ENCODE peak calls at places on chromosomes 4 and X, in five cellular contexts. G is GF-D8; C is stimulated activated CD8-positive, alpha-beta memory T cell treated with anti-CD3 and anti-CD28 coated beads, Interleukin-4, amount 100 ng/mL, for 24 hours; E is GM23248; I is GM10248. X is an unnamed sample.

GRCh38 chr4:184262901-184263300 is 45.2 kb upstream of the ENPP6 start:
- DNase-seq in G (no peak), C (no peak), E (peak; percentile 79), I (no peak), X (no peak)

GRCh38 chrX:85244411-85245210 is 820 bp downstream of the ZNF711 start:
- DNase-seq in G (no peak), C (no peak), E (peak; percentile 13), I (peak; percentile 14), X (peak; percentile 55)

GRCh38 chrX:105845661-105846060 is 23.3 kb downstream of the NRK start:
- DNase-seq in G (no peak), C (no peak), E (no peak), I (no peak), X (no peak)

GRCh38 chr4:83002329-83002728 is 8.3 kb downstream of the LIN54 start:
- DNase-seq in G (no peak), C (no peak), E (no peak), I (no peak), X (no peak)

GRCh38 chr4:52038109-52038912 is at the start of gene SGCB:
- DNase-seq in G (no peak), C (peak; percentile 65), E (peak; percentile 82), I (peak; percentile 80), X (peak; percentile 87)

GRCh38 chrX:153646620-153647373 is at the start of gene DUSP9:
- DNase-seq in G (no peak), C (no peak), E (peak; percentile 48), I (no peak), X (peak; percentile 47)

GRCh38 chrX:36908801-36909403 is 99.3 kb upstream of the FAM47C start:
- DNase-seq in G (no peak), C (no peak), E (peak; percentile 43), I (peak; percentile 10), X (no peak)

GRCh38 chr4:85744950-85745349 is 270.0 kb downstream of the ARHGAP24 start:
- DNase-seq in G (no peak), C (no peak), E (peak; percentile 28), I (no peak), X (no peak)

GRCh38 chr4:2660596-2661211 is 95.4 kb downstream of the TNIP2 start:
- DNase-seq in G (no peak), C (no peak), E (no peak), I (no peak), X (no peak)

GRCh38 chrX:134423606-134424005 is 36.4 kb upstream of the HPRT1 start:
- DNase-seq in G (no peak), C (no peak), E (peak; percentile 63), I (no peak), X (no peak)

GRCh38 chr4:173398251-173398650 is 665 bp downstream of the SCRG1 start:
- DNase-seq in G (no peak), C (no peak), E (peak; percentile 5), I (no peak), X (no peak)

GRCh38 chrX:113399501-113400192 is 559.0 kb upstream of the AMOT start:
- DNase-seq in G (no peak), C (no peak), E (peak; percentile 37), I (no peak), X (no peak)

GRCh38 chr4:136841526-136841925 is 690.8 kb downstream of the PCDH18 start:
- DNase-seq in G (no peak), C (no peak), E (no peak), I (no peak), X (no peak)

GRCh38 chrX:115616943-115617563 is 56.1 kb downstream of the PLS3 start:
- DNase-seq in G (no peak), C (no peak), E (peak; percentile 76), I (peak; percentile 38), X (peak; percentile 34)

GRCh38 chr4:3765271-3766206 is 646 bp upstream of the ADRA2C start:
- DNase-seq in G (no peak), C (no peak), E (peak; percentile 77), I (no peak), X (no peak)

GRCh38 chrX:153770606-153771175 is 6.6 kb downstream of the PLXNB3 start:
- DNase-seq in G (no peak), C (no peak), E (no peak), I (no peak), X (no peak)

GRCh38 chrX:49838374-49838773 is 9.3 kb downstream of the PAGE4 start:
- DNase-seq in G (no peak), C (no peak), E (peak; percentile 40), I (peak; percentile 28), X (peak; percentile 20)

GRCh38 chr4:33709247-33709646 is 2535.1 kb downstream of the ARAP2 start:
- DNase-seq in G (no peak), C (no peak), E (peak; percentile 69), I (no peak), X (no peak)

GRCh38 chr4:53777244-53777984 is 186.1 kb upstream of the LNX1 start:
- DNase-seq in G (no peak), C (no peak), E (peak; percentile 90), I (no peak), X (no peak)

GRCh38 chr4:242121-242848 is 63.0 kb downstream of the ZNF732 start:
- DNase-seq in G (peak; percentile 64), C (peak; percentile 24), E (peak; percentile 67), I (peak; percentile 53), X (peak; percentile 77)

GRCh38 chrX:97159916-97160800 is 276.4 kb downstream of the RPA4 start:
- DNase-seq in G (no peak), C (no peak), E (no peak), I (no peak), X (no peak)

GRCh38 chr4:73815145-73815544 is 21.3 kb upstream of the CXCL6 start:
- DNase-seq in G (no peak), C (no peak), E (no peak), I (no peak), X (no peak)

GRCh38 chrX:107102980-107103379 is 15.6 kb downstream of the RBM41 start:
- DNase-seq in G (no peak), C (no peak), E (peak; percentile 14), I (no peak), X (no peak)

GRCh38 chr4:182973421-182974340 is 56.5 kb upstream of the DCTD start:
- DNase-seq in G (no peak), C (no peak), E (no peak), I (no peak), X (no peak)

GRCh38 chr4:28357985-28358384 is 1497.3 kb downstream of the STIM2 start:
- DNase-seq in G (no peak), C (no peak), E (peak; percentile 62), I (no peak), X (no peak)

GRCh38 chr4:13561673-13562072 is 17.4 kb upstream of the NKX3-2 start:
- DNase-seq in G (no peak), C (no peak), E (no peak), I (no peak), X (no peak)

GRCh38 chr4:26330186-26330787 is 9.5 kb downstream of the RBPJ start:
- DNase-seq in G (peak; percentile 41), C (no peak), E (peak; percentile 76), I (peak; percentile 53), X (peak; percentile 62)

GRCh38 chr4:54877006-54877405 is 219.2 kb downstream of the KIT start:
- DNase-seq in G (no peak), C (no peak), E (peak; percentile 52), I (no peak), X (no peak)

GRCh38 chr4:72312032-72312650 is 256.9 kb downstream of the ADAMTS3 start:
- DNase-seq in G (no peak), C (no peak), E (peak; percentile 97), I (no peak), X (no peak)

GRCh38 chrX:153642313-153642654 is 4.7 kb upstream of the DUSP9 start:
- DNase-seq in G (no peak), C (no peak), E (peak; percentile 6), I (no peak), X (peak; percentile 11)

GRCh38 chrX:95903490-95903889 is 781.2 kb upstream of the DIAPH2 start:
- DNase-seq in G (no peak), C (no peak), E (no peak), I (no peak), X (no peak)

GRCh38 chr4:110055014-110055768 is 142.5 kb downstream of the EGF start:
- DNase-seq in G (no peak), C (no peak), E (peak; percentile 19), I (peak; percentile 49), X (no peak)

GRCh38 chr4:7428261-7429068 is 6.3 kb downstream of the PSAPL1 start:
- DNase-seq in G (no peak), C (no peak), E (no peak), I (no peak), X (no peak)

GRCh38 chrX:39759526-39760224 is 338.1 kb downstream of the BCOR start:
- DNase-seq in G (no peak), C (no peak), E (peak; percentile 56), I (no peak), X (peak; percentile 46)

GRCh38 chr4:80035336-80035735 is 37.7 kb downstream of the ANTXR2 start:
- DNase-seq in G (peak; percentile 73), C (no peak), E (no peak), I (no peak), X (peak; percentile 39)

GRCh38 chr4:88143504-88143903 is 14.9 kb downstream of the ABCG2 start:
- DNase-seq in G (no peak), C (no peak), E (peak; percentile 55), I (no peak), X (no peak)

GRCh38 chr4:183576701-183577100 is 71.8 kb downstream of the ING2 start:
- DNase-seq in G (no peak), C (no peak), E (peak; percentile 38), I (no peak), X (no peak)

GRCh38 chrX:617401-617800 is 13.2 kb upstream of the SHOX start:
- DNase-seq in G (no peak), C (no peak), E (no peak), I (no peak), X (no peak)